ENCODE peak calls at places on chromosomes 16 and 17, in five cellular contexts. N, K, F, R and Y are unnamed samples.

GRCh38 chr17:1714488-1714979 is 4.4 kb upstream of the TLCD2 start:
- DNase-seq in N (peak; percentile 99), K (no peak), F (peak; percentile 96), R (peak; percentile 98), Y (peak; percentile 100)

GRCh38 chr16:75105306-75106061 is 11.1 kb downstream of the LDHD start:
- DNase-seq in N (no peak), K (peak; percentile 50), F (peak; percentile 24), R (no peak), Y (no peak)

GRCh38 chr16:87765473-87765775 is 362 bp downstream of the KLHDC4 start:
- DNase-seq in N (no peak), K (peak; percentile 68), F (no peak), R (peak; percentile 34), Y (no peak)

GRCh38 chr16:8798174-8798527 is 512 bp downstream of the PMM2 start:
- DNase-seq in N (no peak), K (peak; percentile 25), F (no peak), R (peak; percentile 54), Y (no peak)

GRCh38 chr17:56929362-56929969 is 15.6 kb upstream of the TRIM25 start:
- DNase-seq in N (no peak), K (peak; percentile 57), F (no peak), R (peak; percentile 68), Y (no peak)

GRCh38 chr17:79031996-79032875 is 8.3 kb downstream of the C1QTNF1 start:
- DNase-seq in N (peak; percentile 31), K (no peak), F (no peak), R (no peak), Y (peak; percentile 39)

GRCh38 chr16:19595043-19595767 is 39.7 kb downstream of the VPS35L start:
- DNase-seq in N (no peak), K (no peak), F (peak; percentile 43), R (peak; percentile 78), Y (peak; percentile 56)

GRCh38 chr17:68627956-68628355 is 26.8 kb upstream of the FAM20A start:
- DNase-seq in N (peak; percentile 50), K (no peak), F (no peak), R (no peak), Y (no peak)

GRCh38 chr17:74605361-74605760 is 13.3 kb upstream of the CD300LD start:
- DNase-seq in N (peak; percentile 62), K (no peak), F (peak; percentile 3), R (no peak), Y (peak; percentile 81)

GRCh38 chr17:39147221-39148185 is 3.9 kb downstream of the PLXDC1 start:
- DNase-seq in N (no peak), K (no peak), F (no peak), R (no peak), Y (no peak)

GRCh38 chr17:17761894-17762781 is 74.6 kb downstream of the SREBF1 start:
- DNase-seq in N (no peak), K (no peak), F (no peak), R (no peak), Y (no peak)

GRCh38 chr17:79027925-79028491 is 4.0 kb downstream of the C1QTNF1 start:
- DNase-seq in N (peak; percentile 67), K (no peak), F (no peak), R (no peak), Y (peak; percentile 73)

GRCh38 chr17:21679256-21680146 is 12.8 kb upstream of the KCNJ18 start:
- DNase-seq in N (no peak), K (no peak), F (no peak), R (no peak), Y (no peak)

GRCh38 chr16:22232277-22233049 is 26.4 kb downstream of the EEF2K start:
- DNase-seq in N (no peak), K (no peak), F (no peak), R (no peak), Y (no peak)

GRCh38 chr17:3667366-3668278 is 756 bp downstream of the TAX1BP3 start:
- DNase-seq in N (peak; percentile 93), K (no peak), F (peak; percentile 83), R (peak; percentile 92), Y (peak; percentile 97)

GRCh38 chr17:37490022-37490587 is 414 bp downstream of the DUSP14 start:
- DNase-seq in N (peak; percentile 77), K (peak; percentile 85), F (no peak), R (peak; percentile 83), Y (peak; percentile 87)

GRCh38 chr16:4285167-4285566 is 12.3 kb upstream of the TFAP4 start:
- DNase-seq in N (no peak), K (no peak), F (no peak), R (no peak), Y (no peak)

GRCh38 chr17:55435408-55435807 is 13.8 kb upstream of the MMD start:
- DNase-seq in N (no peak), K (no peak), F (no peak), R (no peak), Y (no peak)

GRCh38 chr17:82376042-82376730 is 4.6 kb downstream of the UTS2R start:
- DNase-seq in N (no peak), K (no peak), F (no peak), R (no peak), Y (no peak)

GRCh38 chr17:81084691-81085419 is 49.9 kb downstream of the BAIAP2 start:
- DNase-seq in N (no peak), K (no peak), F (no peak), R (no peak), Y (no peak)

GRCh38 chr16:50864386-50864785 is 122.5 kb downstream of the CYLD start:
- DNase-seq in N (no peak), K (no peak), F (no peak), R (no peak), Y (no peak)

GRCh38 chr17:968812-969766 is 10.5 kb downstream of the NXN start:
- DNase-seq in N (no peak), K (no peak), F (no peak), R (no peak), Y (no peak)

GRCh38 chr17:63785556-63785955 is 11.6 kb downstream of the DDX42 start:
- DNase-seq in N (no peak), K (no peak), F (no peak), R (no peak), Y (no peak)

GRCh38 chr16:55901756-55902155 is 26.6 kb upstream of the CES5A start:
- DNase-seq in N (no peak), K (no peak), F (no peak), R (no peak), Y (no peak)

GRCh38 chr17:8382052-8382879 is 727 bp downstream of the RPL26 start:
- DNase-seq in N (no peak), K (peak; percentile 36), F (no peak), R (no peak), Y (no peak)

GRCh38 chr17:28928061-28928460 is 23.3 kb downstream of the PHF12 start:
- DNase-seq in N (no peak), K (no peak), F (no peak), R (no peak), Y (no peak)

GRCh38 chr17:78753316-78754250 is 28.5 kb downstream of the CYTH1 start:
- DNase-seq in N (no peak), K (no peak), F (no peak), R (no peak), Y (no peak)

GRCh38 chr17:36674278-36674650 is 72.9 kb downstream of the MRM1 start:
- DNase-seq in N (no peak), K (no peak), F (no peak), R (no peak), Y (no peak)

GRCh38 chr16:84177740-84178070 is 9.2 kb downstream of the TAF1C start:
- DNase-seq in N (no peak), K (no peak), F (peak; percentile 23), R (no peak), Y (peak; percentile 69)

GRCh38 chr17:4948997-4949320 is 629 bp upstream of the PFN1 start:
- DNase-seq in N (peak; percentile 90), K (peak; percentile 93), F (no peak), R (peak; percentile 94), Y (peak; percentile 95)

GRCh38 chr17:41919165-41919817 is 540 bp upstream of the ACLY start:
- DNase-seq in N (no peak), K (no peak), F (no peak), R (peak; percentile 99), Y (no peak)

GRCh38 chr16:68062910-68063393 is 22.2 kb upstream of the NFATC3 start:
- DNase-seq in N (peak; percentile 19), K (no peak), F (no peak), R (no peak), Y (no peak)

GRCh38 chr17:7281953-7282751 is 634 bp downstream of the SLC2A4 start:
- DNase-seq in N (peak; percentile 76), K (no peak), F (no peak), R (no peak), Y (peak; percentile 71)
- H3K4me3 ChIP-seq in N (peak overlapping the region; percentile 37), K (peak overlapping the region; percentile 59), F (peak overlapping the region; percentile 55), R (peak overlapping the region; percentile 46), Y (peak overlapping the region; percentile 47)

DNA sequence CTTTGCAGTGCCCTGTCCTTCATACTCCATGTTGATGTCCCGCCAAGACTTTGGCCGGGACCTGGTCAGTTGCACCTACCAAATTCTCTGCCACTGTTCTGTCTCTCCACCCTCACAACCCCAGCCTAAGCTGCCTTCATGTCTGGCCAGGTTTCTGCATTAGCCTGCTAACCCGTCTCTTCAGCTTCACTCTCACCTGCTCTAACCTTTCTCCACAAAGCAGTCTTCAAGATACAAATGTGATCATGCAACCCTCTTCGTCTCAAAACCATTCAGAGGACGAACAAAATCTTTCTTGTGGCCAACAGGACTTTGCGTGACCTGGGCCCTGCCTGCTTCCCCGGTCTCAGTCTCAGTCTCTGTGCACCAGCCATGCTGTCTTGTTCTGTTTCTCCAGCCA is 148.2 kb downstream of the WSCD1 start:
- DNase-seq in N (no peak), K (no peak), F (no peak), R (no peak), Y (no peak)
- H3K4me3 ChIP-seq in N (no peak overlapping the region), K (no peak overlapping the region), F (no peak overlapping the region), R (no peak overlapping the region), Y (no peak overlapping the region)

GRCh38 chr16:23303685-23304084 is 1.6 kb downstream of the SCNN1B start:
- DNase-seq in N (no peak), K (no peak), F (no peak), R (no peak), Y (no peak)

GRCh38 chr16:23302045-23302956 is at the start of gene SCNN1B:
- DNase-seq in N (no peak), K (no peak), F (no peak), R (peak; percentile 22), Y (no peak)

GRCh38 chr16:23304620-23305019 is 2.5 kb downstream of the SCNN1B start:
- DNase-seq in N (no peak), K (no peak), F (no peak), R (no peak), Y (no peak)

GRCh38 chr16:23298290-23298689 is 3.8 kb upstream of the SCNN1B start:
- DNase-seq in N (no peak), K (no peak), F (no peak), R (no peak), Y (no peak)

GRCh38 chr16:23301251-23302044 is 654 bp upstream of the SCNN1B start:
- DNase-seq in N (no peak), K (no peak), F (no peak), R (no peak), Y (no peak)
- H3K4me3 ChIP-seq in N (no peak overlapping the region), K (no peak overlapping the region), F (no peak overlapping the region), R (no peak overlapping the region), Y (no peak overlapping the region)

GRCh38 chr16:81830845-81831600 is 51.9 kb downstream of the PLCG2 start:
- DNase-seq in N (no peak), K (no peak), F (no peak), R (no peak), Y (no peak)
- H3K4me3 ChIP-seq in N (no peak overlapping the region), K (peak overlapping the region; percentile 70), F (no peak overlapping the region), R (no peak overlapping the region), Y (no peak overlapping the region)